ENCODE peak calls at places on chromosome 11, in four cellular contexts. L is WTC11, K is K562, P is HepG2. E is an unnamed sample.

GRCh38 chr11:100576044-100577021 is 110.8 kb upstream of the ARHGAP42 start:
- DNase-seq in L (no peak), K (peak), P (peak), E (peak)

GRCh38 chr11:6650980-6651379 is 4.6 kb downstream of the DCHS1 start:
- DNase-seq in L (no peak), K (peak), P (no peak), E (no peak)

GRCh38 chr11:72439455-72439854 is 5.1 kb upstream of the CLPB start:
- DNase-seq in L (no peak), K (no peak), P (no peak), E (no peak)

GRCh38 chr11:77634724-77635123 is 2.9 kb downstream of the CLNS1A start:
- DNase-seq in L (no peak), K (no peak), P (no peak), E (no peak)

GRCh38 chr11:63931876-63932275 is 6.9 kb upstream of the NAA40 start:
- DNase-seq in L (no peak), K (no peak), P (no peak), E (no peak)

GRCh38 chr11:28697920-28698827 is 590.0 kb downstream of the METTL15 start:
- DNase-seq in L (peak), K (peak), P (peak), E (peak)

GRCh38 chr11:86440305-86440716 is 65.6 kb downstream of the CCDC81 start:
- DNase-seq in L (no peak), K (no peak), P (no peak), E (no peak)

GRCh38 chr11:57496109-57496820 is 19.2 kb downstream of the SLC43A1 start:
- DNase-seq in L (no peak), K (no peak), P (no peak), E (no peak)

GRCh38 chr11:44133335-44133946 is 38.0 kb downstream of the EXT2 start:
- DNase-seq in L (no peak), K (peak), P (peak), E (peak)

GRCh38 chr11:47143322-47143721 is 33.4 kb downstream of the ARFGAP2 start:
- DNase-seq in L (no peak), K (no peak), P (no peak), E (no peak)

GRCh38 chr11:19734171-19734570 is 21.5 kb downstream of the NAV2 start:
- DNase-seq in L (no peak), K (no peak), P (no peak), E (no peak)

GRCh38 chr11:66495401-66495844 is 15.0 kb upstream of the BBS1 start:
- DNase-seq in L (peak), K (no peak), P (no peak), E (no peak)

GRCh38 chr11:101707477-101707876 is 123.7 kb upstream of the TRPC6 start:
- DNase-seq in L (peak), K (no peak), P (no peak), E (no peak)

GRCh38 chr11:86559311-86559945 is 113.0 kb downstream of the ME3 start:
- DNase-seq in L (no peak), K (no peak), P (no peak), E (no peak)

GRCh38 chr11:15779518-15779917 is 576.8 kb downstream of the SOX6 start:
- DNase-seq in L (no peak), K (no peak), P (no peak), E (no peak)

GRCh38 chr11:120330045-120330444 is 4.9 kb downstream of the TLCD5 start:
- DNase-seq in L (no peak), K (no peak), P (no peak), E (no peak)

GRCh38 chr11:95589893-95590612 is 199.5 kb downstream of the FAM76B start:
- DNase-seq in L (no peak), K (no peak), P (no peak), E (no peak)

GRCh38 chr11:96263361-96263763 is 79.6 kb downstream of the MAML2 start:
- DNase-seq in L (no peak), K (no peak), P (peak), E (no peak)

GRCh38 chr11:9817191-9817590 is 153.3 kb downstream of the SWAP70 start:
- DNase-seq in L (no peak), K (no peak), P (no peak), E (no peak)

GRCh38 chr11:8097926-8098325 is 16.9 kb downstream of the TUB start:
- DNase-seq in L (no peak), K (no peak), P (no peak), E (no peak)

GRCh38 chr11:61700720-61701119 is 20.5 kb downstream of the DAGLA start:
- DNase-seq in L (no peak), K (no peak), P (no peak), E (no peak)

GRCh38 chr11:61700221-61700620 is 20.0 kb downstream of the DAGLA start:
- DNase-seq in L (no peak), K (peak), P (peak), E (no peak)

GRCh38 chr11:61699737-61700160 is 19.6 kb downstream of the DAGLA start:
- DNase-seq in L (no peak), K (no peak), P (no peak), E (no peak)

GRCh38 chr11:61702701-61703312 is 22.6 kb downstream of the DAGLA start:
- DNase-seq in L (no peak), K (no peak), P (no peak), E (no peak)

GRCh38 chr11:61701298-61701993 is 21.3 kb downstream of the DAGLA start:
- DNase-seq in L (peak), K (peak), P (peak), E (peak)
- TF ChIP-seq ELF4 in L (no peak), K (no peak), P (no peak), E (no peak)

GRCh38 chr11:30349885-30350284 is 27.0 kb downstream of the ARL14EP start:
- DNase-seq in L (no peak), K (no peak), P (no peak), E (no peak)
- TF ChIP-seq ELF4 in L (no peak), K (no peak), P (no peak), E (no peak)

DNA sequence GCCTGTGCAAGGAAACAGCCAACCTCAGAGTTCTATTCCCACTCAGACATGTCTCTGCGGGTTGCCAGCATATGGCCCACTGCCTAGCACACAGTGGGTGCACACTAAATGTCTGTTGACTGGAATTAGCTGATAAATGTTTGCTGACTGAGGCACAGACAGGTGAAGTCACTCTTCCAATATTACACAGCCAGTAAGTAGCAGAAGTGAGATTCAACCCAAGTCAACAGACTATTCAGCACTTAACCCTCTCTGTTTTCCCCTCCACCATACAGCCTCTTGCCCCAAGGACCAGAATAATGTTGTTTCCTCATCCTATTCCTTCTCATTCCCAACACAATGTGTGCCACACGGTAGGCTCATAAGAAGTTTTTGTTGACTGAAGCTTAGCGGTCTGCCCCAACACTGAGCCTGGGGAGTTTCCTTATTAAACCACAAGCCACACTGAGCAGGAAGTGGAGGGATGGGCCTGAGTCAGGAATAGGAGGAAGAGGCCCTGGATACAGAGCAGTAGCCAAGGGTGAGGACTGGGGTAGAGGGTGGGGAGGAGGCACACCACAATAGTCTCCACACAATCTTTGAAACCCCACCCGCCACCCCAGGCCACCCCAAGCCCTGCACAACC is 15.7 kb upstream of the IL10RA start:
- DNase-seq in L (no peak), K (no peak), P (no peak), E (no peak)
- TF ChIP-seq ELF4 in L (no peak), K (no peak), P (no peak), E (no peak)

DNA sequence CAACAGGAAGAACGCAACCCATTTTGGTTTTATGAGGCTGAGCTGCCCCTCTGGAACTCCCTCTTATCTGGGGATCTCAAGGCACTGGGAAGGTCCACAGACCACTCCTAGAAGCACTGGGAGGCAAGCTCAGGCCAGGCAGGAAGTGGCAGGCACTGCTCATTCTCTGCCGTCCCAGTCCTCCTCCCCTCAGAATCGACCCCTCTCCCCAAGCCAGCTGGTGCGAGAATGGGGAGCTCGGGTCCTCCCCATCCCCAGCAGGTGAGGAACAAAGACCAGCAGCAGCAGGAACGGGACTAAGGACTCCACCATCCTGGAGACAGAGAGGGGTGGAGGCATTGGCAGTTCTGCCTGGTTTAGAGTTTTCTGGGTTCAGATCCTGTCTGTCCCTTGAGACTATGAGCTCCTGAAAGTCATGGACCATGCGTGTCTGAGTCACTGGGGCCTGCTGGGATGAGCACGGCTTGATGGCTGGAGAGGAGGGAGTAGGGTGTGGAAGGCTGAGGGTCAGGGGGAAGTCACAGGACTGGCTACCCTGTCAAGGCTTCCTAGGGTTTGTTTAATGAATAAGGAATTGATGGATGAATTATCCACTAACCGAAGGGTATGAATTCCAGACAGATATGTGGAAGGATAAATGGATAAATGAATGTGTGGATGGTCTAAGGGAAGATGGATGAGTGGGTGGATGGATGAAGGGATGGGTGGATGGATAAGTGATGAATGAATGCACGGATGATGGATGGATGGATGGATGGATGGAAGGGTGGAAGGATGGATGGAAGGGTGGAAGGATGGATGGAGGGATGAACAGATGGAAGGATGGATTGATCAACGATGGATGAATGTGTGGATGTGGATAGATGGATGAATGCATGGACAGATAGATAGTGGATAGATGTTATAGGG is 6.4 kb downstream of the MYEOV start:
- DNase-seq in L (no peak), K (no peak), P (no peak), E (no peak)
- TF ChIP-seq ELF4 in L (no peak), K (peak), P (no peak), E (no peak)

GRCh38 chr11:126140106-126140931 is 71.1 kb downstream of the RPUSD4 start:
- DNase-seq in L (no peak), K (no peak), P (no peak), E (no peak)

GRCh38 chr11:126139541-126140091 is 71.8 kb downstream of the RPUSD4 start:
- DNase-seq in L (no peak), K (no peak), P (no peak), E (no peak)

GRCh38 chr11:126137146-126137545 is 74.3 kb downstream of the RPUSD4 start:
- DNase-seq in L (no peak), K (no peak), P (no peak), E (no peak)

GRCh38 chr11:126140932-126141291 is 70.5 kb downstream of the RPUSD4 start:
- DNase-seq in L (no peak), K (no peak), P (no peak), E (no peak)

DNA sequence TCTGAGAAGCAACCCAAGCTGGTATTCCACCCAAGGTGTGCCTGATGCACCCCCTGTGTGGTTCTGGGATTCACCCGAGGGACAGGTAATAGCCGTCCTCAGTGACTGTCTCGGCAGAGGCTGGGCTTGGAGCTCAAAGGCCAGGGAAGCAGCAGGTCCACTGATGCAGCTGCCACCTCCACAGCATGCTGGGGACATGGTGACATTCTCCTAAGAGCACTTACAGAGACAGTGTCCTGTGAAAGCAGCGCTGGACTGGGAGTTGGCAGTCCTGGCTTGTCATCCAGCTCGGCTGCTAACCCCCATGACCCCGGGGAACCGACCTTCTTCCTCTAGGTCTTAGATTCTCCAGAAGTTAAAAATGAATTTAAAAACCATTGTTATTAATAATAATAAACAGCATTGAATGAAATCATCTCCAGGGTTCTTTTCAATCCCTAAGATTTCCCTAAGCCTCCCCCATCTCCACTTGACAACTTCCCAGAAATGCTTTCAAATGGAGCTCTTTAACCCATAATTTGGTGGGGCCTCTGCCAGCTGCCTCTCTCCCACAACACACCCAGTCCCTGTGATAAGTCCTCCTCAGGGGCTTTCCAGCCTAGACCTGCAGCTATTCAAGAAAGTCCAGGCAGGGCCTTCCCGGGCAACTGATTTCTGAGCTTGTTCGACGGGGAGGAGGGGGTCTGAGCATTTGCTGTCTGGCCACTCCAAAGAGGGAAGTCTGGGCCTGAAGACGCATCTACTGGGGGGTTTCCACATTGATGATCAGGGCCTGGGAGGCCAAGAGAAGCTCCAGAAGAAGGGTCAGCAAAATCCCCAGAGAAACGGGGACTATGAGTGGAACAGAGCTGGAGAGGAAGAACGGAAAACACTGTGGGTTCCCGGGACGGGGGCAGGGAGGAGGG is 72.6 kb downstream of the RPUSD4 start:
- DNase-seq in L (no peak), K (no peak), P (no peak), E (no peak)
- TF ChIP-seq ELF4 in L (no peak), K (no peak), P (no peak), E (no peak)

GRCh38 chr11:75840560-75840959 is 25.6 kb downstream of the UVRAG start:
- DNase-seq in L (no peak), K (no peak), P (no peak), E (no peak)
- TF ChIP-seq ELF4 in L (no peak), K (no peak), P (no peak), E (no peak)

GRCh38 chr11:105861225-105861624 is 160.8 kb downstream of the MSANTD4 start:
- DNase-seq in L (no peak), K (no peak), P (no peak), E (no peak)
- TF ChIP-seq ELF4 in L (no peak), K (no peak), P (no peak), E (no peak)

DNA sequence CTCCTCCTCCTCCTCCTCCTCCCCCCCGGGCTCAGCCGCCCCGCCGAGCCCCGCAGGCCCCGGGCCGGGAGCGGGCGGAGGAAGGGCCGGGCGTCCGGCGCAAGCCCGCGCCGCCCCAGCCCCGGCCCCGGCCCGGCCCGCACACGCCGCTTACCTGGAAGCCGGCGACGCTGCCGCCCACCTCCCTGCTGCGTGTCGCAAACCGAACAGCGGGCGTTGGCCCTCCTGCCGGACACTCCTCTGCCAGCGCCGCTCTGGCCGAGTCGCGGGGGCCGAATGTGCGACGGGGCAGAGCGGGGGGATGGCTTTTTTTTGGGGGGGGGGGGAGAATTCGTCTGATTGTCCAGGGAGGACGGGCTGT is 1.1 kb downstream of the IGF2 start:
- DNase-seq in L (peak), K (no peak), P (no peak), E (no peak)
- TF ChIP-seq ELF4 in L (no peak), K (no peak), P (peak), E (no peak)

DNA sequence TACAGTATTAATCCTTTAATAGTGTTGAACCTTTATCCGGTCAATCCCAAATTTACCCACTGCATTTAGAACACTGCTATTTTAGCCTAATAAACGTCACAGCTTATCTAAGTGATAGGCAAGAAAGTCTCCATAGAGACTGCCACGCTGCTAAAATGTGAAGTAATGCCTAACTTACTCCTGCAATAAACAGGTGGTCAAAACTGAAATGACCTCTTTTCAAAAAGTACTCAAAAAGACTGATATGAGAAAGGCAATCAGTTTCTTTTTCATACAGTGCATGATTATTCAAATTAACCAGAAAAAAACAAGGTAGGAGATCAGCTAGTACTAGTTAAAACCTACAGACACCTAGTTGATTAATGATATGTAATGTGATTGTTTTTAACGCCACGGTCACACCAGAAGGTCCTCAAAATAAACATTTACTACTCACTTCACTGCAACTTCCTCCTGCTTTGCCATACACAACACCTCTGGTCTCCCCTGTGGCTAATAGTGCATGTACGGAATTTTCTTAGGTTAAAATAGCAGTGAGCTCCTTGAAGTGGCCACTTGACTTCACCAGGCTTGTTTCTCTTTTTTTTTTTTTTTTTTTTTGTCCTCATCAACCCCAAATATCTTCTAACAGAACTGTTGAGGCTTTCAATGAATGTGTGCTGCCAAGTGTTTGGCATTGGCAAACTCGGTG is 8.8 kb downstream of the ATP5MG start:
- DNase-seq in L (no peak), K (no peak), P (no peak), E (no peak)
- TF ChIP-seq ELF4 in L (no peak), K (no peak), P (no peak), E (no peak)

GRCh38 chr11:117747892-117748291 is 49.1 kb downstream of the DSCAML1 start:
- DNase-seq in L (no peak), K (no peak), P (no peak), E (no peak)

GRCh38 chr11:117743121-117743815 is 53.7 kb downstream of the DSCAML1 start:
- DNase-seq in L (no peak), K (no peak), P (no peak), E (no peak)

GRCh38 chr11:117745346-117745745 is 51.7 kb downstream of the DSCAML1 start:
- DNase-seq in L (no peak), K (no peak), P (no peak), E (no peak)

GRCh38 chr11:117748771-117749540 is 48.1 kb downstream of the DSCAML1 start:
- DNase-seq in L (no peak), K (no peak), P (peak), E (no peak)

DNA sequence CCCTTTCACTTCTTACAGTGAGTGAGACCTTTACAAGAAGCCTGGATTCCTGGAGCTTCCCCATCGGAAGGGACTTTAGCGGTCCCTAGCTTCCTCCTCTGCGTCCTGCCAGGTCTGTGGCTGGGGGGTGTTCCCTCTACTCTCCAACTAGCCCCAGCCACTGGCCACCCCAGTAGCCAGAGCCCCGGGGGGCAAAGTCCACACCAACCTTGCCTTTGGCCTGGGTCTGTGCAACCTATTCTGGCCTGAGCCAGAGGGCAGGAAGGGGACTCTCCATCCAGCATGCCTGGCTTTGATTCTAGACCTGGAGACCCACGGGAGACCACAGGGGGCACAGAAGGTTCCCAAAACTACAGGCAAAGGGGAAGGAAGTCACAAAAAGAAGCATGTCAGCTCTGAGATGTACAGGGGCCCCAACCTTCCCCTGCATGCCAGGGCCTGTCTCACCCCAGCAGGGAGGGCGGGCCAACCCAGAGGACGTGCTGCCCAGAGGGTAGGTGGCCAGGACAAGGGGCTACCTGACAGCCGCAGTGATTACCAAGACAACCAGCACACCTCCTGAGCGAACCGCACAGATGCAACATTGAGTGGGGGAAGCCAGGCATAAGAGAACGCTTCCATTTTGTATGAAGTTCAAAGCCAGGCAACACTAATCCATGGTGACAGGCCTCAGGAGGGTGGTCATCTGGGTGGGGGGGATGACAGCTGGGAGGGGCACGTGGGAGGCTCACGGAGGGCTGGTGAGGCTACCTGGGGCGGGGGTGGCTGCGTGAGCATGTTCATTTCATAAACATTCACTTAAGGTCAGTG is 52.3 kb downstream of the DSCAML1 start:
- DNase-seq in L (no peak), K (no peak), P (no peak), E (no peak)
- TF ChIP-seq ELF4 in L (no peak), K (no peak), P (no peak), E (no peak)

E was measured in HEK293T.